ENCODE peak calls at places on chromosomes 7 and 10, in seven cellular contexts. Z is stimulated activated CD4-positive, alpha-beta T cell treated with anti-CD3 and anti-CD28 coated beads, Interleukin-4, amount 100 ng/mL, for 1 hour; M is NCI-H187 treated with DMSO at 0.1 percent for 48 hours; J is T-helper 1 cell; X is AG04450; O is NCI-H1092; B is Right ventricle myocardium superior. C is an unnamed sample.

GRCh38 chr7:100811480-100811879 is 15.8 kb downstream of the EPHB4 start:
- DNase-seq in X (no peak), Z (no peak), M (no peak), J (no peak), O (no peak), B (no peak), C (no peak)

GRCh38 chr10:17062493-17063487 is 66.8 kb downstream of the CUBN start:
- DNase-seq in M (no peak), O (no peak), B (peak; percentile 44), X (peak; percentile 59), J (no peak), Z (no peak), C (no peak)

GRCh38 chr7:152465118-152465387 is 29.2 kb upstream of the KMT2C start:
- DNase-seq in M (no peak), B (no peak), Z (no peak), X (no peak), O (no peak), J (no peak), C (no peak)

GRCh38 chr10:35890970-35891330 is 248.9 kb upstream of the FZD8 start:
- DNase-seq in O (no peak), B (no peak), X (no peak), M (no peak), Z (no peak), J (no peak), C (no peak)

GRCh38 chr7:77570330-77571011 is 33.4 kb downstream of the PTPN12 start:
- DNase-seq in X (peak; percentile 2), M (no peak), B (no peak), Z (no peak), O (no peak), J (no peak), C (peak; percentile 61)

GRCh38 chr10:110151467-110151866 is 55.9 kb upstream of the MXI1 start:
- DNase-seq in J (no peak), M (no peak), B (no peak), Z (no peak), O (peak; percentile 72), X (no peak), C (no peak)

GRCh38 chr7:156842740-156843140 is 50.2 kb downstream of the LMBR1 start:
- DNase-seq in X (no peak), B (no peak), M (no peak), O (no peak), J (no peak), Z (no peak), C (no peak)

GRCh38 chr10:128571745-128572144 is 445.5 kb upstream of the MKI67 start:
- DNase-seq in B (no peak), J (no peak), O (no peak), Z (no peak), X (no peak), M (no peak), C (no peak)

GRCh38 chr10:35643976-35644799 is 2.1 kb upstream of the FZD8 start:
- DNase-seq in J (no peak), B (no peak), X (no peak), M (no peak), Z (peak; percentile 15), O (no peak), C (no peak)

GRCh38 chr10:61882621-61883375 is 18.7 kb upstream of the ARID5B start:
- DNase-seq in X (no peak), M (no peak), B (no peak), O (no peak), J (no peak), Z (peak; percentile 65), C (no peak)

GRCh38 chr10:71974489-71975011 is 10.4 kb downstream of the CHST3 start:
- DNase-seq in B (no peak), X (no peak), M (no peak), O (no peak), Z (peak; percentile 36), J (no peak), C (no peak)

GRCh38 chr7:92749327-92749730 is 87.0 kb downstream of the CDK6 start:
- DNase-seq in B (no peak), O (no peak), M (no peak), J (no peak), X (no peak), Z (no peak), C (no peak)

GRCh38 chr7:135584362-135585353 is 26.9 kb downstream of the NUP205 start:
- DNase-seq in O (no peak), J (no peak), Z (no peak), X (no peak), M (no peak), B (no peak), C (no peak)

GRCh38 chr10:124995605-124996004 is 53.7 kb downstream of the ZRANB1 start:
- DNase-seq in Z (no peak), O (no peak), X (no peak), J (no peak), M (no peak), B (no peak), C (no peak)

GRCh38 chr10:43225787-43226153 is 41.1 kb downstream of the RASGEF1A start:
- DNase-seq in O (no peak), J (no peak), Z (peak; percentile 50), B (peak; percentile 20), X (no peak), M (no peak), C (no peak)

GRCh38 chr7:93601363-93601762 is 26.8 kb upstream of the CALCR start:
- DNase-seq in O (no peak), J (no peak), M (peak; percentile 56), X (no peak), B (no peak), Z (no peak), C (no peak)

GRCh38 chr10:73413108-73413527 is 740 bp downstream of the ANXA7 start:
- DNase-seq in Z (no peak), J (peak; percentile 20), X (no peak), M (no peak), B (no peak), O (peak; percentile 17), C (no peak)

GRCh38 chr7:30445770-30446169 is 32.8 kb downstream of the NOD1 start:
- DNase-seq in O (peak; percentile 77), X (no peak), M (peak; percentile 66), Z (peak; percentile 59), B (peak; percentile 88), J (peak; percentile 61), C (peak; percentile 85)

GRCh38 chr10:88114368-88114767 is 250.9 kb downstream of the PTEN start:
- DNase-seq in Z (peak; percentile 12), B (peak; percentile 48), J (no peak), O (peak; percentile 30), X (no peak), M (no peak), C (peak; percentile 54)

GRCh38 chr10:133442967-133443924 is 10.5 kb upstream of the SCART1 start:
- DNase-seq in J (no peak), B (peak; percentile 30), Z (no peak), M (no peak), X (no peak), O (no peak), C (no peak)

GRCh38 chr7:152145853-152146466 is 120.5 kb downstream of the GALNT11 start:
- DNase-seq in X (peak; percentile 8), O (no peak), B (no peak), Z (no peak), M (no peak), J (peak; percentile 16), C (no peak)

GRCh38 chr10:6406220-6407033 is 173.6 kb downstream of the PRKCQ start:
- DNase-seq in X (no peak), J (peak; percentile 11), Z (no peak), M (no peak), O (no peak), B (no peak), C (no peak)

GRCh38 chr10:70935631-70936030 is 47.3 kb upstream of the PCBD1 start:
- DNase-seq in X (no peak), Z (no peak), M (no peak), J (no peak), B (no peak), O (no peak), C (no peak)

GRCh38 chr10:72661436-72661835 is 30.5 kb upstream of the MCU start:
- DNase-seq in Z (no peak), M (no peak), O (no peak), B (no peak), X (no peak), J (no peak), C (no peak)

GRCh38 chr7:117472335-117472734 is 7.5 kb upstream of the CFTR start:
- DNase-seq in Z (no peak), B (no peak), J (no peak), M (no peak), O (no peak), X (no peak), C (no peak)